ENCODE peak calls at places on chromosomes 4 and X, in five cellular contexts. W is upper lobe of left lung, F is sigmoid colon, Z is SK-N-SH, M is K562. E is an unnamed sample.
A peak's percentile ranks its signal among the peaks of the same experiment; 100 is the strongest.

GRCh38 chr4:70365479-70365878 is 4.9 kb downstream of the SMR3A start:
- DNase-seq in W (no peak), F (no peak), Z (no peak), M (no peak), E (no peak)

GRCh38 chr4:136805582-136805981 is 726.7 kb downstream of the PCDH18 start:
- DNase-seq in W (no peak), F (no peak), Z (no peak), M (no peak), E (no peak)

GRCh38 chr4:83569967-83570366 is 34.1 kb downstream of the GPAT3 start:
- DNase-seq in W (peak; percentile 35), F (no peak), Z (no peak), M (no peak), E (no peak)

GRCh38 chrX:24515447-24515846 is 50.4 kb downstream of the PDK3 start:
- DNase-seq in W (no peak), F (no peak), Z (no peak), M (no peak), E (no peak)

GRCh38 chr4:182643801-182644311 is 273.3 kb downstream of the DCTD start:
- DNase-seq in W (no peak), F (no peak), Z (no peak), M (no peak), E (no peak)

GRCh38 chr4:125650557-125650956 is 335.8 kb downstream of the FAT4 start:
- DNase-seq in W (no peak), F (no peak), Z (no peak), M (no peak), E (no peak)

GRCh38 chr4:125760956-125761355 is 446.2 kb downstream of the FAT4 start:
- DNase-seq in W (no peak), F (no peak), Z (no peak), M (no peak), E (no peak)

GRCh38 chr4:156915216-156915615 is 56.4 kb downstream of the PDGFC start:
- DNase-seq in W (no peak), F (no peak), Z (no peak), M (no peak), E (no peak)

GRCh38 chr4:1508161-1509160 is 102.2 kb upstream of the NKX1-1 start:
- DNase-seq in W (no peak), F (no peak), Z (peak; percentile 19), M (no peak), E (peak; percentile 17)

GRCh38 chr4:51958199-51958968 is 61.8 kb downstream of the LRRC66 start:
- DNase-seq in W (no peak), F (no peak), Z (no peak), M (no peak), E (no peak)

GRCh38 chrX:10755477-10756334 is 135.3 kb upstream of the MID1 start:
- DNase-seq in W (no peak), F (no peak), Z (no peak), M (no peak), E (no peak)

GRCh38 chr4:113327513-113327912 is 278.1 kb downstream of the ANK2 start:
- DNase-seq in W (no peak), F (no peak), Z (no peak), M (no peak), E (no peak)

GRCh38 chr4:151979835-151980234 is 219.0 kb upstream of the GATB start:
- DNase-seq in W (no peak), F (no peak), Z (no peak), M (no peak), E (no peak)

GRCh38 chrX:129931411-129932136 is 25.6 kb downstream of the UTP14A start:
- DNase-seq in W (peak; percentile 92), F (peak; percentile 97), Z (peak; percentile 86), M (peak; percentile 90), E (peak; percentile 92)

GRCh38 chr4:119314356-119314755 is 7.6 kb downstream of the FABP2 start:
- DNase-seq in W (no peak), F (no peak), Z (no peak), M (no peak), E (no peak)

GRCh38 chr4:173436149-173436579 is 37.2 kb upstream of the SCRG1 start:
- DNase-seq in W (no peak), F (no peak), Z (no peak), M (no peak), E (no peak)

GRCh38 chrX:110086916-110087484 is 84.1 kb downstream of the TMEM164 start:
- DNase-seq in W (no peak), F (no peak), Z (no peak), M (peak; percentile 16), E (no peak)

GRCh38 chr4:48905363-48906015 is 1.1 kb downstream of the OCIAD2 start:
- DNase-seq in W (peak; percentile 34), F (no peak), Z (peak; percentile 43), M (peak; percentile 14), E (no peak)

GRCh38 chr4:13266687-13267086 is 217.5 kb downstream of the RAB28 start:
- DNase-seq in W (no peak), F (no peak), Z (no peak), M (no peak), E (no peak)

GRCh38 chr4:74109116-74109791 is 10.3 kb upstream of the CXCL2 start:
- DNase-seq in W (peak; percentile 70), F (no peak), Z (no peak), M (no peak), E (no peak)

GRCh38 chr4:22179124-22179874 is 230.7 kb upstream of the KCNIP4 start:
- DNase-seq in W (no peak), F (no peak), Z (no peak), M (no peak), E (no peak)

GRCh38 chr4:18566970-18567799 is 545.6 kb upstream of the LCORL start:
- DNase-seq in W (no peak), F (no peak), Z (no peak), M (no peak), E (no peak)
- TF ChIP-seq EP300 in W (no peak), F (no peak), Z (no peak), M (no peak), E (no peak)

GRCh38 chrX:97446298-97446882 is 562.7 kb downstream of the RPA4 start:
- DNase-seq in W (no peak), F (no peak), Z (peak; percentile 4), M (no peak), E (no peak)
- TF ChIP-seq CTCF in W (no peak), F (no peak), Z (peak; percentile 59), M (no peak), E (no peak)

GRCh38 chr4:3518511-3518880 is 13.7 kb downstream of the LRPAP1 start:
- DNase-seq in W (no peak), F (peak; percentile 53), Z (no peak), M (no peak), E (no peak)
- H3K36me3 ChIP-seq in W (peaks cover 45% of the 10 kb centered on the region), F (peaks cover 84% of the 10 kb centered on the region), Z (peaks cover 91% of the 10 kb centered on the region), M (peaks cover 91% of the 10 kb centered on the region), E (peaks cover 2% of the 10 kb centered on the region)

DNA sequence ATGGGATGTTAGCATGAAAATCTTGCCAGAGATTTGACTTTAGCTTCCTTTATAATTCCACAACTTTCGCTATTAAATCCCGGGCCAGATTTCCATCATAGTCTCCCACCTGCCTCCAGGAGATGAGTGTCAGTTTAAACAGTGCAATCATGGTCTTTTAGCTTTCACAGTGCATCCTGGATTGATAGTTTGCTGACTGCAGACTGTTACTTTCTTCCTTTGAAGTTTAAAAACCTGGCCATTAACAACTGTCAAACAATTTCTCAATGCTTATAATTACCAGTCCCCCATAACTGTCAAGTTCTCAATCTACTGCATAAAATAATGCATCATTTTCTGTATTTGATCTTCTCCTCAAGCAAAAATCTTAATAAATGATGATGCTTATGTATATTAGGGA is 108.4 kb upstream of the FSTL5 start:
- DNase-seq in W (no peak), F (no peak), Z (no peak), M (no peak), E (no peak)
- TF ChIP-seq EP300 in W (no peak), F (no peak), Z (no peak), M (no peak), E (no peak)

GRCh38 chrX:74784629-74785028 is 140.6 kb downstream of the NEXMIF start:
- DNase-seq in W (no peak), F (no peak), Z (no peak), M (no peak), E (no peak)

GRCh38 chrX:74788545-74789086 is 136.6 kb downstream of the NEXMIF start:
- DNase-seq in W (no peak), F (no peak), Z (peak; percentile 3), M (no peak), E (no peak)
- TF ChIP-seq CTCF in W (no peak), F (no peak), Z (peak; percentile 27), M (no peak), E (no peak)

GRCh38 chr4:38036548-38036947 is 76.3 kb downstream of the PTTG2 start:
- DNase-seq in W (no peak), F (no peak), Z (no peak), M (no peak), E (no peak)

GRCh38 chr4:38044060-38044459 is 83.9 kb downstream of the PTTG2 start:
- DNase-seq in W (no peak), F (no peak), Z (no peak), M (no peak), E (no peak)

GRCh38 chr4:38037627-38038026 is 77.4 kb downstream of the PTTG2 start:
- DNase-seq in W (no peak), F (no peak), Z (no peak), M (no peak), E (no peak)

GRCh38 chr4:38034986-38035882 is 75.0 kb downstream of the PTTG2 start:
- DNase-seq in W (no peak), F (no peak), Z (peak; percentile 59), M (peak; percentile 47), E (no peak)

DNA sequence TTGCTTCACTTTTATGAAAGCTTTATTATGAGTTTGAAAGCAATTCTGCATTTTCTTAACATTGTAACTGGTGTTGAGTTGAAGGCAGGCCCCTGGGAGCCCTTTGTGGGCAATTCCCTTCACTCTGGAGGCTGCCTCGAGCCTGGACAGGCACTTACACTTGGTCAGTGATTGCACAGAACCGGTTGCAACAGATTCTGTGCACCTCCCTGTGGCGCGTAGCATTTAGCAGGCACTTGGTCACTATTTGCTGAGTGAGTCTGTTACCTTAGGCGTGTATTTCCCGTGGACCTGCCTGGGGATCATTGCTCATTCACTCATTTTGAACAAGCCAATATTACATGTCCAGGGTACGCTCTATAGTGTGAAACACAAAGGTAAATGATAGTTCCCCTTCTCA is 80.4 kb downstream of the PTTG2 start:
- DNase-seq in W (no peak), F (no peak), Z (no peak), M (no peak), E (no peak)
- H3K36me3 ChIP-seq in W (no peaks in the 10 kb centered on the region), F (peaks cover 29% of the 10 kb centered on the region), Z (peaks cover 9% of the 10 kb centered on the region), M (no peaks in the 10 kb centered on the region), E (no peaks in the 10 kb centered on the region)

GRCh38 chr4:7513731-7514130 is 79.0 kb upstream of the PSAPL1 start:
- DNase-seq in W (no peak), F (no peak), Z (no peak), M (no peak), E (no peak)
- TF ChIP-seq EP300 in W (no peak), F (no peak), Z (no peak), M (no peak), E (no peak)